ENCODE peak calls at places on chromosomes 7 and 10, in eight cellular contexts. J is left ventricle myocardium inferior, K is Panc1, S is upper lobe of right lung, Z is neural progenitor cell, D is right cardiac atrium, L is HepG2, V is suprapubic skin. E is an unnamed sample. For H3K4me1 and H3K27me3, the result is how much of the 10 kb centered on the place peaks cover.

GRCh38 chr10:26743091-26743490 is 45.6 kb downstream of the PDSS1 start:
- DNase-seq in Z (no peak), D (no peak), V (no peak), J (no peak), S (no peak), L (no peak), K (no peak), E (no peak)

GRCh38 chr10:114307731-114308130 is 68.7 kb downstream of the VWA2 start:
- DNase-seq in K (no peak), D (no peak), Z (no peak), S (no peak), V (peak), J (no peak), L (no peak), E (no peak)

GRCh38 chr7:102933763-102934162 is 21.0 kb downstream of the LRRC17 start:
- DNase-seq in K (no peak), L (no peak), J (peak), D (peak), S (peak), Z (peak), V (peak), E (peak)

GRCh38 chr7:25940086-25940906 is 211.7 kb upstream of the NFE2L3 start:
- DNase-seq in J (no peak), K (no peak), D (no peak), S (no peak), Z (peak), V (no peak), L (no peak), E (no peak)

GRCh38 chr7:42573904-42574692 is 337.1 kb upstream of the GLI3 start:
- DNase-seq in J (no peak), Z (no peak), L (no peak), D (no peak), V (no peak), S (no peak), K (no peak), E (no peak)

GRCh38 chr10:61463035-61463909 is 10.1 kb upstream of the TMEM26 start:
- DNase-seq in Z (no peak), D (no peak), S (no peak), J (no peak), L (no peak), V (no peak), K (no peak), E (no peak)

GRCh38 chr10:64523065-64523759 is 1002.0 kb downstream of the REEP3 start:
- DNase-seq in K (no peak), V (no peak), Z (no peak), S (no peak), L (no peak), D (no peak), J (no peak), E (no peak)

GRCh38 chr7:133081119-133081604 is 728 bp downstream of the CHCHD3 start:
- DNase-seq in L (peak), S (no peak), D (peak), V (no peak), J (peak), K (no peak), Z (peak), E (peak)

GRCh38 chr10:12782537-12782936 is 219.0 kb downstream of the CCDC3 start:
- DNase-seq in Z (peak), J (peak), S (no peak), V (no peak), D (peak), K (peak), L (peak), E (peak)

GRCh38 chr10:815338-816104 is 116.0 kb downstream of the LARP4B start:
- DNase-seq in J (no peak), D (no peak), K (no peak), Z (peak), L (no peak), V (no peak), S (no peak), E (no peak)

GRCh38 chr10:31194986-31195385 is 124.0 kb upstream of the ZEB1 start:
- DNase-seq in L (no peak), J (no peak), Z (no peak), V (no peak), S (no peak), K (no peak), D (no peak), E (no peak)

GRCh38 chr7:158973440-158973839 is 117.1 kb downstream of the DYNC2I1 start:
- DNase-seq in S (no peak), K (no peak), J (peak), Z (peak), D (peak), L (no peak), V (no peak), E (no peak)

GRCh38 chr7:121337398-121337797 is 8.6 kb downstream of the WNT16 start:
- DNase-seq in S (no peak), K (no peak), J (no peak), Z (no peak), D (no peak), V (no peak), L (no peak), E (no peak)

GRCh38 chr10:16436367-16436757 is 448 bp upstream of the PTER start:
- DNase-seq in K (no peak), L (no peak), D (no peak), V (no peak), J (no peak), Z (no peak), S (no peak), E (no peak)

DNA sequence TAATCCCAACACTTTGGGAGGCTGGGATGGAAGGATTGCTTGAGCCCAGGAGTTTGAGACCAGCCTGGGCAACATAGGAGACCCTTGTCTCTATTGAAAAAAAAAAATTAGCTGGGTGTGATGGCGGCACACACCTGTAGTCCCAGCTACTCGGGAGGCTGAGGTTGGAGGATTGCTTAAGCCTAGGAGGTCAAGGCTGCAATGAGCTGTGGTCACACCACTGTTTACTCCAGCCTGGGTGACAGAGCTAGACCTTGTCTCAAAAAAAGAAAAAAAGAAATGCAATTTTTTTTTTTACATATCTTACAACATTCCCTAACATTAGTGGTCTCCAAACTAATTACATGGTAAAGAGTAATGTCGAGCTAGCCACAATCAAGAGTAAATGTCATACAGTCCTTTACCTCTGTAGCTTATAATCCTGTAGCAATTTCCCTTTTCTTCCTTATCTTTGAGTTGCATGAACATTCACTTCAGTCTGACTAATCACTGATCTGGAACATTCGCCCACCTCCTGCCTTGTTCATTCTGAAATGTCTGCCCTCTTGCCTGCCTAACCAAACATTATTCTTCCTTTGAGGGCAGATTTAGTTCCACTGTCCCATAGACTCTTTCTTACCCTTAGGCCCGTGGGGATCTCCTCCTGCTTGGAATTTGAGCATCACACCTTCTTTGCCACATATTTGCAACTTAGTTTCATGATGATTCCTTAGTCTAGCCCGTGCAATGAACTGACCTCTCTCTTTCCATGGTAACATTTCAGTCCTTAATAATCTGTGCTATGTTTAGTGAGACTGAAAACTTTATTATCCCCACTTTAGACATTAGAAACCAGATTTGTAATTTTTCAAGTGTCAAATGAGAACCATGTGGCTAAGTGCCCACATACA is 4.8 kb upstream of the VCL start:
- DNase-seq in K (no peak), J (no peak), S (no peak), Z (no peak), D (no peak), V (no peak), L (no peak), E (no peak)
- H3K4me1 ChIP-seq in K (under half), J (under half), S (under half), Z (under half), D (under half), V (under half), L (under half), E (under half)

DNA sequence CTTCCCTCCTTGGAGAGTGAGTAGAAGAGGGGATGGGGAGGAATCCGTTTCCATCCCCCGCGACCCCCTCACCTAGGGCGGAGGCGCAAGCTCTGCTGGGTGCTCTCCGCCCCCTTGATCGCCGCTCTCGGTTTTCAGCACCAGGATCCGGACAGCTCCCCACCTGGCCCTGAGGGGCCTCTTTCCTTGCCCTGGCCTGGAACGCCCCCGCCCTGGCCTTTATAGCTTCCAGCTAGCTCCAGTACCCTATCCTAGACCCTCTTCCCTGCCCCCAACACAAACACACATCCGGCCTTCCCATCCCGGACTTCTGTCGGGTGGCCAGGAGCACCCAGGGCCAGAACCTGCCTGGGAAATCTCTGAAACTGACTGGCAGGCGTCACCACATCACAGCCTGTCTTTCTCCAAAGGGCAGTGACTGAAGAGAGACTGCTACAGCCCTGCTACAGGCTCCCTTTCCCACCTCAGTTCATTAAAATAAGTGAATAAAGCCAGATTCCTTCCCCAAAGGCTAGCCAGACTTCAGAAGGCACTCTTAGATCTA is 72.3 kb upstream of the LEP start:
- DNase-seq in J (peak), S (no peak), D (peak), V (no peak), Z (peak), K (no peak), L (no peak), E (peak)
- H3K27me3 ChIP-seq in J (half or more), S (half or more), D (under half), V (half or more), Z (half or more), K (under half), L (under half), E (half or more)

GRCh38 chr7:94417261-94417660 is 22.6 kb downstream of the COL1A2 start:
- DNase-seq in J (no peak), Z (no peak), K (no peak), V (no peak), L (no peak), S (no peak), D (no peak), E (no peak)

GRCh38 chr7:94412762-94413322 is 18.1 kb downstream of the COL1A2 start:
- DNase-seq in V (no peak), S (no peak), J (no peak), K (no peak), L (no peak), Z (no peak), D (no peak), E (no peak)

GRCh38 chr7:94410471-94411466 is 16.1 kb downstream of the COL1A2 start:
- DNase-seq in J (no peak), S (no peak), K (no peak), L (no peak), Z (no peak), D (no peak), V (no peak), E (no peak)

GRCh38 chr7:94417921-94418320 is 23.2 kb downstream of the COL1A2 start:
- DNase-seq in S (no peak), D (no peak), K (no peak), Z (no peak), V (no peak), J (no peak), L (no peak), E (no peak)

GRCh38 chr7:94414481-94414880 is 19.8 kb downstream of the COL1A2 start:
- DNase-seq in Z (no peak), J (no peak), S (no peak), K (no peak), V (no peak), L (no peak), D (no peak), E (no peak)
- H3K4me1 ChIP-seq in Z (under half), J (under half), S (under half), K (under half), V (under half), L (under half), D (under half), E (under half)

GRCh38 chr10:69968830-69969229 is 83.8 kb upstream of the MACROH2A2 start:
- DNase-seq in K (no peak), Z (peak), V (no peak), J (no peak), S (no peak), L (peak), D (no peak), E (no peak)
- H3K27me3 ChIP-seq in K (under half), Z (under half), V (under half), J (half or more), S (under half), L (under half), D (under half), E (under half)

DNA sequence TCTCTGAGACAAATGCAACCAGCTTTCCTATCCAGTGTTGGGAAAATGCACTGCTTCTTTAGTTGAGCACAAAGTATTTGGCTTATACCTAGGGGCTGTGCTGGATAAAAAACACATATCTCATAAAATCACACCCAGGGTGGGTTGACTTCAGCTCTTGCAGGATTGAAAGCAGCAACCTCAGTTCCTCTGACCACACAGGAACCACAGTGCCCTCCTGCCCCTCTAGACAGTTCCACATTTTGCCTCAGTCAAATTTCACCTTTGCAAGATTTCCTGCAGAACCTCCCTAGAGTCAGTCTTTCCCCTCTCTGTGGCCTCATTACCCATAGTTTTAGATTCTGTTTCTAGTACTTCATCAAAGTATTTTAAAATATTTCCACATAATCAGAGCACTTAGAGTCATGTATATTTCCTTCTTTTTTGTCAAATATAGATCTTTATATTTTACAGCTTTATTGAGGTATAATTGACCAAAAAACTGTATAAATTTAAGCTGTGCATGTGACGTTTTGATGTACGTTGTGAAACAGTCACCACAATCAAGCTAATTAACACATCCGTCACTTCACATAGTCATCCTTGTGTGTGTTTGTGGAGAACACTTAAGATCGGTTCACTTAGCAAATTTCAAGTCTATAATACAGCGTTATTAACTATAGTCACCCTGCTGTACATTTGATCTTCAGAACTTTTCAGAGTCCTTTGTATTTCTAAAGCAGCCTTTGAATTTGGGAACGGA is 37.0 kb upstream of the EGR2 start:
- DNase-seq in L (no peak), V (no peak), J (no peak), S (no peak), Z (no peak), K (no peak), D (no peak), E (no peak)
- H3K4me1 ChIP-seq in L (under half), V (under half), J (under half), S (under half), Z (under half), K (under half), D (under half), E (under half)

GRCh38 chr10:23193435-23194074 is 1.4 kb downstream of the PTF1A start:
- DNase-seq in S (no peak), V (no peak), J (no peak), K (no peak), D (no peak), Z (no peak), L (no peak), E (no peak)

GRCh38 chr10:23191764-23192395 is at the start of gene PTF1A:
- DNase-seq in D (no peak), S (no peak), J (no peak), Z (peak), K (no peak), L (no peak), V (no peak), E (no peak)

GRCh38 chr10:23190872-23191763 is 994 bp upstream of the PTF1A start:
- DNase-seq in D (no peak), J (no peak), S (no peak), K (no peak), Z (peak), V (no peak), L (no peak), E (no peak)

GRCh38 chr10:23192741-23193434 is 776 bp downstream of the PTF1A start:
- DNase-seq in S (no peak), J (no peak), D (no peak), Z (peak), L (no peak), V (no peak), K (no peak), E (no peak)

GRCh38 chr10:23192396-23192740 is 256 bp downstream of the PTF1A start:
- DNase-seq in K (no peak), J (no peak), Z (no peak), V (no peak), S (no peak), D (no peak), L (no peak), E (no peak)
- H3K27me3 ChIP-seq in K (under half), J (half or more), Z (half or more), V (half or more), S (half or more), D (under half), L (under half), E (under half)

GRCh38 chr10:102119417-102120141 is 589 bp downstream of the LDB1 start:
- DNase-seq in L (no peak), D (peak), Z (peak), V (peak), S (peak), J (peak), K (no peak), E (peak)
- H3K4me1 ChIP-seq in L (half or more), D (under half), Z (half or more), V (half or more), S (under half), J (half or more), K (half or more), E (half or more)

DNA sequence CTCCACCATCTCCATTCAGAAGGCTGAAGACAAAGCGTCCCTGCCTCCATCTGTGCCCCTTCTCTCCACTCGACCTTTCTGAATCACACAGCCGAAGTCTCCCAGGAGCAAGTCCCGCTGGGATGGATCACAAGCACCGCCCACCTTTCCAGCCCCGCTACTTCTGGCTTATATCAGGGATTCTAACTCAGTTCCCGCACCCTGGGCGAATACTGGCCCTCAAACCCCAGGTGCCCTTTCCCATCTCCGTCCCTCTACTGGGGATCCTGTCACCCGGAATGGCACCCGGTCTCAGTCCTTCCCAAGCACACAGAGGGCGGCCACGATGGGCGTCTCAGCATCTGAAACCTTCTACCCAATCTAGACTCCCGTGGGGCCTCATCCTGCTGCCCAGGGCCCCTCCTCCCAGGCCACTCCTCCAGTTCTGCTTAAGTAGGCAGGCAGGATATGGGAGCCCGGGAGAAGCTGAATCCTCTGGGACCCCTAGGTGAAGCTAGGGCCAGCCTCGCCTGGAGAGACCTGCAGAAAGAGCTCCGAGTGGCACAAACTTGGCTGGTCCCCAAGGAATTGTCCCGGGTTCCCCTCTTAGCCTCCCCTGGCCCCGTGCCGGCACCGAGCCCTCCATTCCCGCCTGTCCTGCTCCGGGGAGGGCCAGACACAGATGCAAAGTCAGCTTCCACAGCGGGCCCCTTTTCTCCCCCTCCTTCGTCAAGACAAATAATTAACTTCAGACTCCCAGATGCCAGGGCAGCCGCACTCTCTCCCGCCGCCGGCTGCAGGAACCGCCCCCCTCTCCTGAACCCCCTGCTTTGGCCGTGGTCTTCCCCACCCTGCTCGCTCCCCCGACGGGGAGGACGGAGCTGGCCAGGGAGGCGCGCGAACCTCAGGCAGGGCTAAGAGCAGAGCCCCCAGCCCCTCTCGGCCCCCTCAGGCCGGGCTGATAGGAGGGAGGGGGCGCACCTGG is 622 bp downstream of the KCP start:
- DNase-seq in S (peak), Z (peak), V (peak), K (no peak), J (no peak), L (no peak), D (peak), E (no peak)
- H3K27me3 ChIP-seq in S (half or more), Z (under half), V (under half), K (under half), J (half or more), L (under half), D (under half), E (half or more)

GRCh38 chr10:124668517-124669051 is 75.6 kb downstream of the FAM53B start:
- DNase-seq in D (peak), L (no peak), V (no peak), S (no peak), J (no peak), Z (no peak), K (no peak), E (no peak)
- H3K4me1 ChIP-seq in D (half or more), L (under half), V (half or more), S (half or more), J (half or more), Z (under half), K (under half), E (half or more)